ENCODE peak calls at places on chromosomes 5 and 9, in ten cellular contexts. One of them, this sample, is unnamed.

GRCh38 chr9:27154923-27155322 is 45.9 kb downstream of the TEK start:
- DNase-seq in left ventricle myocardium inferior: no peak
- DNase-seq in osteocyte: no peak
- DNase-seq in activated CD4-positive, alpha-beta memory T cell treated with anti-CD3 and anti-CD28 coated beads for 36 hours: no peak
- DNase-seq in AG08396: peak
- DNase-seq in ovary: no peak
- DNase-seq in neuronal stem cell: no peak
- DNase-seq in SIG-M5: no peak
- DNase-seq in foreskin keratinocyte: peak
- DNase-seq in Peyer's patch: no peak
- DNase-seq in this sample: no peak

GRCh38 chr5:158967566-158967965 is 132.2 kb downstream of the EBF1 start:
- DNase-seq in neuronal stem cell: no peak
- DNase-seq in activated CD4-positive, alpha-beta memory T cell treated with anti-CD3 and anti-CD28 coated beads for 36 hours: no peak
- DNase-seq in Peyer's patch: no peak
- DNase-seq in AG08396: no peak
- DNase-seq in left ventricle myocardium inferior: no peak
- DNase-seq in osteocyte: no peak
- DNase-seq in foreskin keratinocyte: peak
- DNase-seq in ovary: no peak
- DNase-seq in SIG-M5: no peak
- DNase-seq in this sample: no peak

GRCh38 chr5:150158170-150158949 is 2.7 kb upstream of the PDGFRB start:
- DNase-seq in activated CD4-positive, alpha-beta memory T cell treated with anti-CD3 and anti-CD28 coated beads for 36 hours: no peak
- DNase-seq in neuronal stem cell: no peak
- DNase-seq in Peyer's patch: no peak
- DNase-seq in ovary: no peak
- DNase-seq in foreskin keratinocyte: no peak
- DNase-seq in osteocyte: peak
- DNase-seq in left ventricle myocardium inferior: peak
- DNase-seq in AG08396: no peak
- DNase-seq in SIG-M5: no peak
- DNase-seq in this sample: no peak

GRCh38 chr9:121860744-121861143 is 209.3 kb downstream of the DAB2IP start:
- DNase-seq in foreskin keratinocyte: peak
- DNase-seq in Peyer's patch: no peak
- DNase-seq in SIG-M5: no peak
- DNase-seq in ovary: peak
- DNase-seq in AG08396: peak
- DNase-seq in osteocyte: peak
- DNase-seq in activated CD4-positive, alpha-beta memory T cell treated with anti-CD3 and anti-CD28 coated beads for 36 hours: no peak
- DNase-seq in left ventricle myocardium inferior: peak
- DNase-seq in neuronal stem cell: no peak
- DNase-seq in this sample: peak

GRCh38 chr5:179379321-179379890 is 34.1 kb upstream of the ADAMTS2 start:
- DNase-seq in AG08396: no peak
- DNase-seq in left ventricle myocardium inferior: no peak
- DNase-seq in activated CD4-positive, alpha-beta memory T cell treated with anti-CD3 and anti-CD28 coated beads for 36 hours: no peak
- DNase-seq in Peyer's patch: no peak
- DNase-seq in SIG-M5: no peak
- DNase-seq in ovary: no peak
- DNase-seq in neuronal stem cell: no peak
- DNase-seq in osteocyte: peak
- DNase-seq in foreskin keratinocyte: no peak
- DNase-seq in this sample: no peak

GRCh38 chr9:84403288-84403687 is 62.7 kb upstream of the SLC28A3 start:
- DNase-seq in osteocyte: no peak
- DNase-seq in neuronal stem cell: no peak
- DNase-seq in activated CD4-positive, alpha-beta memory T cell treated with anti-CD3 and anti-CD28 coated beads for 36 hours: no peak
- DNase-seq in AG08396: no peak
- DNase-seq in Peyer's patch: no peak
- DNase-seq in ovary: no peak
- DNase-seq in SIG-M5: no peak
- DNase-seq in left ventricle myocardium inferior: no peak
- DNase-seq in foreskin keratinocyte: no peak
- DNase-seq in this sample: no peak

GRCh38 chr9:37987467-37987981 is 81.5 kb downstream of the SHB start:
- DNase-seq in SIG-M5: no peak
- DNase-seq in foreskin keratinocyte: no peak
- DNase-seq in AG08396: no peak
- DNase-seq in neuronal stem cell: no peak
- DNase-seq in ovary: no peak
- DNase-seq in osteocyte: no peak
- DNase-seq in activated CD4-positive, alpha-beta memory T cell treated with anti-CD3 and anti-CD28 coated beads for 36 hours: no peak
- DNase-seq in left ventricle myocardium inferior: peak
- DNase-seq in Peyer's patch: peak
- DNase-seq in this sample: no peak

GRCh38 chr9:16671591-16672137 is 198.8 kb downstream of the BNC2 start:
- DNase-seq in SIG-M5: no peak
- DNase-seq in left ventricle myocardium inferior: no peak
- DNase-seq in foreskin keratinocyte: peak
- DNase-seq in activated CD4-positive, alpha-beta memory T cell treated with anti-CD3 and anti-CD28 coated beads for 36 hours: no peak
- DNase-seq in ovary: no peak
- DNase-seq in osteocyte: no peak
- DNase-seq in neuronal stem cell: no peak
- DNase-seq in AG08396: no peak
- DNase-seq in Peyer's patch: no peak
- DNase-seq in this sample: no peak

GRCh38 chr9:127903557-127904475 is 4.4 kb upstream of the ST6GALNAC6 start:
- DNase-seq in neuronal stem cell: no peak
- DNase-seq in ovary: peak
- DNase-seq in SIG-M5: no peak
- DNase-seq in activated CD4-positive, alpha-beta memory T cell treated with anti-CD3 and anti-CD28 coated beads for 36 hours: peak
- DNase-seq in left ventricle myocardium inferior: peak
- DNase-seq in osteocyte: no peak
- DNase-seq in foreskin keratinocyte: no peak
- DNase-seq in Peyer's patch: peak
- DNase-seq in AG08396: no peak
- DNase-seq in this sample: peak

GRCh38 chr9:107336718-107337360 is 53.8 kb downstream of the RAD23B start:
- DNase-seq in left ventricle myocardium inferior: no peak
- DNase-seq in foreskin keratinocyte: peak
- DNase-seq in osteocyte: peak
- DNase-seq in ovary: no peak
- DNase-seq in neuronal stem cell: no peak
- DNase-seq in activated CD4-positive, alpha-beta memory T cell treated with anti-CD3 and anti-CD28 coated beads for 36 hours: no peak
- DNase-seq in Peyer's patch: no peak
- DNase-seq in AG08396: peak
- DNase-seq in SIG-M5: no peak
- DNase-seq in this sample: no peak

GRCh38 chr9:114346146-114346545 is 16.5 kb downstream of the ORM2 start:
- DNase-seq in AG08396: no peak
- DNase-seq in neuronal stem cell: no peak
- DNase-seq in left ventricle myocardium inferior: no peak
- DNase-seq in osteocyte: no peak
- DNase-seq in SIG-M5: no peak
- DNase-seq in activated CD4-positive, alpha-beta memory T cell treated with anti-CD3 and anti-CD28 coated beads for 36 hours: no peak
- DNase-seq in Peyer's patch: no peak
- DNase-seq in foreskin keratinocyte: no peak
- DNase-seq in ovary: no peak
- DNase-seq in this sample: no peak

GRCh38 chr5:359301-359897 is 37.9 kb downstream of the AHRR start:
- DNase-seq in Peyer's patch: no peak
- DNase-seq in neuronal stem cell: no peak
- DNase-seq in SIG-M5: no peak
- DNase-seq in activated CD4-positive, alpha-beta memory T cell treated with anti-CD3 and anti-CD28 coated beads for 36 hours: no peak
- DNase-seq in foreskin keratinocyte: no peak
- DNase-seq in AG08396: no peak
- DNase-seq in ovary: no peak
- DNase-seq in osteocyte: peak
- DNase-seq in left ventricle myocardium inferior: no peak
- DNase-seq in this sample: peak

GRCh38 chr9:124873664-124874063 is 11.7 kb downstream of the ARPC5L start:
- DNase-seq in foreskin keratinocyte: no peak
- DNase-seq in left ventricle myocardium inferior: no peak
- DNase-seq in Peyer's patch: no peak
- DNase-seq in osteocyte: no peak
- DNase-seq in AG08396: no peak
- DNase-seq in ovary: no peak
- DNase-seq in neuronal stem cell: no peak
- DNase-seq in SIG-M5: no peak
- DNase-seq in activated CD4-positive, alpha-beta memory T cell treated with anti-CD3 and anti-CD28 coated beads for 36 hours: peak
- DNase-seq in this sample: no peak

GRCh38 chr9:95007470-95007869 is 281.0 kb downstream of the AOPEP start:
- DNase-seq in ovary: no peak
- DNase-seq in osteocyte: no peak
- DNase-seq in AG08396: no peak
- DNase-seq in activated CD4-positive, alpha-beta memory T cell treated with anti-CD3 and anti-CD28 coated beads for 36 hours: no peak
- DNase-seq in foreskin keratinocyte: peak
- DNase-seq in Peyer's patch: no peak
- DNase-seq in SIG-M5: no peak
- DNase-seq in neuronal stem cell: no peak
- DNase-seq in left ventricle myocardium inferior: no peak
- DNase-seq in this sample: no peak

GRCh38 chr5:68299105-68299504 is 83.5 kb downstream of the PIK3R1 start:
- DNase-seq in SIG-M5: no peak
- DNase-seq in Peyer's patch: no peak
- DNase-seq in osteocyte: no peak
- DNase-seq in activated CD4-positive, alpha-beta memory T cell treated with anti-CD3 and anti-CD28 coated beads for 36 hours: no peak
- DNase-seq in foreskin keratinocyte: no peak
- DNase-seq in neuronal stem cell: no peak
- DNase-seq in ovary: no peak
- DNase-seq in left ventricle myocardium inferior: no peak
- DNase-seq in AG08396: no peak
- DNase-seq in this sample: no peak

GRCh38 chr9:126947529-126947928 is 32.9 kb downstream of the RALGPS1 start:
- DNase-seq in foreskin keratinocyte: no peak
- DNase-seq in osteocyte: no peak
- DNase-seq in ovary: no peak
- DNase-seq in activated CD4-positive, alpha-beta memory T cell treated with anti-CD3 and anti-CD28 coated beads for 36 hours: no peak
- DNase-seq in neuronal stem cell: no peak
- DNase-seq in left ventricle myocardium inferior: no peak
- DNase-seq in AG08396: no peak
- DNase-seq in Peyer's patch: no peak
- DNase-seq in SIG-M5: no peak
- DNase-seq in this sample: no peak

GRCh38 chr5:134509308-134510040 is 16.0 kb upstream of the JADE2 start:
- DNase-seq in activated CD4-positive, alpha-beta memory T cell treated with anti-CD3 and anti-CD28 coated beads for 36 hours: no peak
- DNase-seq in osteocyte: no peak
- DNase-seq in ovary: no peak
- DNase-seq in Peyer's patch: no peak
- DNase-seq in left ventricle myocardium inferior: no peak
- DNase-seq in AG08396: no peak
- DNase-seq in neuronal stem cell: no peak
- DNase-seq in foreskin keratinocyte: no peak
- DNase-seq in SIG-M5: no peak
- DNase-seq in this sample: no peak

GRCh38 chr5:33423018-33423630 is 17.6 kb upstream of the TARS1 start:
- DNase-seq in Peyer's patch: no peak
- DNase-seq in SIG-M5: no peak
- DNase-seq in AG08396: no peak
- DNase-seq in ovary: no peak
- DNase-seq in activated CD4-positive, alpha-beta memory T cell treated with anti-CD3 and anti-CD28 coated beads for 36 hours: no peak
- DNase-seq in neuronal stem cell: no peak
- DNase-seq in left ventricle myocardium inferior: no peak
- DNase-seq in foreskin keratinocyte: no peak
- DNase-seq in osteocyte: no peak
- DNase-seq in this sample: no peak

GRCh38 chr9:99594056-99594780 is 227.5 kb upstream of the NR4A3 start:
- DNase-seq in foreskin keratinocyte: peak
- DNase-seq in activated CD4-positive, alpha-beta memory T cell treated with anti-CD3 and anti-CD28 coated beads for 36 hours: no peak
- DNase-seq in ovary: no peak
- DNase-seq in osteocyte: no peak
- DNase-seq in left ventricle myocardium inferior: no peak
- DNase-seq in neuronal stem cell: no peak
- DNase-seq in SIG-M5: no peak
- DNase-seq in Peyer's patch: no peak
- DNase-seq in AG08396: no peak
- DNase-seq in this sample: no peak

GRCh38 chr5:172699999-172700685 is 59.1 kb downstream of the NEURL1B start:
- DNase-seq in SIG-M5: no peak
- DNase-seq in Peyer's patch: peak
- DNase-seq in osteocyte: no peak
- DNase-seq in AG08396: no peak
- DNase-seq in neuronal stem cell: no peak
- DNase-seq in ovary: peak
- DNase-seq in left ventricle myocardium inferior: no peak
- DNase-seq in foreskin keratinocyte: no peak
- DNase-seq in activated CD4-positive, alpha-beta memory T cell treated with anti-CD3 and anti-CD28 coated beads for 36 hours: no peak
- DNase-seq in this sample: peak

GRCh38 chr9:123724211-123724831 is 205.6 kb downstream of the DENND1A start:
- DNase-seq in neuronal stem cell: no peak
- DNase-seq in foreskin keratinocyte: no peak
- DNase-seq in activated CD4-positive, alpha-beta memory T cell treated with anti-CD3 and anti-CD28 coated beads for 36 hours: no peak
- DNase-seq in Peyer's patch: no peak
- DNase-seq in AG08396: peak
- DNase-seq in ovary: no peak
- DNase-seq in osteocyte: no peak
- DNase-seq in left ventricle myocardium inferior: no peak
- DNase-seq in SIG-M5: no peak
- DNase-seq in this sample: peak

GRCh38 chr5:150656191-150657132 is 4.6 kb upstream of the MYOZ3 start:
- DNase-seq in foreskin keratinocyte: no peak
- DNase-seq in left ventricle myocardium inferior: peak
- DNase-seq in ovary: peak
- DNase-seq in osteocyte: peak
- DNase-seq in SIG-M5: no peak
- DNase-seq in AG08396: peak
- DNase-seq in Peyer's patch: peak
- DNase-seq in activated CD4-positive, alpha-beta memory T cell treated with anti-CD3 and anti-CD28 coated beads for 36 hours: peak
- DNase-seq in neuronal stem cell: peak
- DNase-seq in this sample: peak

GRCh38 chr9:36399980-36400331 is at the start of gene RNF38:
- DNase-seq in AG08396: no peak
- DNase-seq in Peyer's patch: no peak
- DNase-seq in SIG-M5: no peak
- DNase-seq in activated CD4-positive, alpha-beta memory T cell treated with anti-CD3 and anti-CD28 coated beads for 36 hours: no peak
- DNase-seq in ovary: no peak
- DNase-seq in neuronal stem cell: no peak
- DNase-seq in osteocyte: no peak
- DNase-seq in foreskin keratinocyte: no peak
- DNase-seq in left ventricle myocardium inferior: no peak
- DNase-seq in this sample: no peak

GRCh38 chr5:39376293-39376714 is 12.0 kb upstream of the C9 start:
- DNase-seq in ovary: peak
- DNase-seq in left ventricle myocardium inferior: no peak
- DNase-seq in foreskin keratinocyte: peak
- DNase-seq in SIG-M5: peak
- DNase-seq in neuronal stem cell: peak
- DNase-seq in osteocyte: no peak
- DNase-seq in Peyer's patch: no peak
- DNase-seq in activated CD4-positive, alpha-beta memory T cell treated with anti-CD3 and anti-CD28 coated beads for 36 hours: peak
- DNase-seq in AG08396: peak
- DNase-seq in this sample: peak

GRCh38 chr5:139795074-139796001 is at the start of gene PSD2:
- DNase-seq in ovary: peak
- DNase-seq in foreskin keratinocyte: no peak
- DNase-seq in left ventricle myocardium inferior: peak
- DNase-seq in Peyer's patch: peak
- DNase-seq in AG08396: peak
- DNase-seq in neuronal stem cell: peak
- DNase-seq in SIG-M5: no peak
- DNase-seq in osteocyte: no peak
- DNase-seq in activated CD4-positive, alpha-beta memory T cell treated with anti-CD3 and anti-CD28 coated beads for 36 hours: peak
- DNase-seq in this sample: peak

GRCh38 chr5:160311491-160312138 is 749 bp downstream of the CCNJL start:
- DNase-seq in neuronal stem cell: no peak
- DNase-seq in foreskin keratinocyte: no peak
- DNase-seq in ovary: peak
- DNase-seq in Peyer's patch: peak
- DNase-seq in AG08396: peak
- DNase-seq in left ventricle myocardium inferior: peak
- DNase-seq in activated CD4-positive, alpha-beta memory T cell treated with anti-CD3 and anti-CD28 coated beads for 36 hours: no peak
- DNase-seq in SIG-M5: no peak
- DNase-seq in osteocyte: no peak
- DNase-seq in this sample: peak

GRCh38 chr5:131109540-131110255 is 55.4 kb downstream of the HINT1 start:
- DNase-seq in ovary: no peak
- DNase-seq in AG08396: peak
- DNase-seq in Peyer's patch: no peak
- DNase-seq in left ventricle myocardium inferior: no peak
- DNase-seq in neuronal stem cell: peak
- DNase-seq in osteocyte: no peak
- DNase-seq in SIG-M5: no peak
- DNase-seq in activated CD4-positive, alpha-beta memory T cell treated with anti-CD3 and anti-CD28 coated beads for 36 hours: no peak
- DNase-seq in foreskin keratinocyte: peak
- DNase-seq in this sample: peak

GRCh38 chr9:104855837-104856236 is 72.1 kb downstream of the ABCA1 start:
- DNase-seq in left ventricle myocardium inferior: no peak
- DNase-seq in ovary: no peak
- DNase-seq in osteocyte: no peak
- DNase-seq in SIG-M5: no peak
- DNase-seq in foreskin keratinocyte: no peak
- DNase-seq in activated CD4-positive, alpha-beta memory T cell treated with anti-CD3 and anti-CD28 coated beads for 36 hours: no peak
- DNase-seq in neuronal stem cell: no peak
- DNase-seq in AG08396: no peak
- DNase-seq in Peyer's patch: no peak
- DNase-seq in this sample: no peak

This sample was measured in testis.